ENCODE peak calls at places on chromosomes 1 and 21, in eight cellular contexts. G is stomach, U is uterus, O is aorta, C is pancreas, S is HL-60, D is IMR-90, I is cardiac muscle cell. Y is an unnamed sample.

GRCh38 chr1:118989006-118989736 is 1.0 kb upstream of the TBX15 start:
- DNase-seq in U (no peak), C (no peak), D (no peak), G (no peak), O (no peak), I (no peak), S (no peak), Y (no peak)

GRCh38 chr21:44749116-44749758 is 37.9 kb upstream of the TSPEAR start:
- DNase-seq in S (no peak), C (no peak), G (no peak), D (no peak), O (no peak), I (no peak), U (no peak), Y (no peak)

GRCh38 chr1:84505167-84506001 is 802 bp upstream of the SPATA1 start:
- DNase-seq in C (peak; percentile 78), S (peak; percentile 43), O (peak; percentile 78), G (no peak), D (peak; percentile 42), U (no peak), I (peak; percentile 14), Y (no peak)

GRCh38 chr1:224430511-224431113 is 4.0 kb downstream of the WDR26 start:
- DNase-seq in I (no peak), O (no peak), S (peak; percentile 72), U (no peak), C (no peak), D (peak; percentile 76), G (no peak), Y (no peak)

GRCh38 chr1:83950106-83950661 is 48.7 kb downstream of the TTLL7 start:
- DNase-seq in S (no peak), D (no peak), U (no peak), G (no peak), I (no peak), C (no peak), O (no peak), Y (no peak)

GRCh38 chr1:93631626-93632365 is 49.8 kb downstream of the BCAR3 start:
- DNase-seq in C (no peak), U (no peak), D (no peak), G (no peak), O (no peak), S (no peak), I (peak; percentile 42), Y (no peak)

GRCh38 chr1:109776206-109776835 is 12.6 kb upstream of the EPS8L3 start:
- DNase-seq in G (no peak), C (peak; percentile 33), S (no peak), I (no peak), D (no peak), O (no peak), U (peak; percentile 21), Y (no peak)

GRCh38 chr1:175072131-175072941 is 4.7 kb downstream of the TNN start:
- DNase-seq in C (no peak), S (peak; percentile 78), D (peak; percentile 74), U (peak; percentile 62), O (peak; percentile 61), I (peak; percentile 9), G (no peak), Y (peak; percentile 23)

GRCh38 chr1:92961896-92962752 is 862 bp upstream of the DIPK1A start:
- DNase-seq in U (peak; percentile 60), S (no peak), O (no peak), I (peak; percentile 34), G (peak; percentile 33), C (peak; percentile 69), D (peak; percentile 38), Y (no peak)

GRCh38 chr1:53047737-53048344 is 14.2 kb upstream of the PODN start:
- DNase-seq in O (no peak), C (no peak), D (peak; percentile 94), U (no peak), I (peak; percentile 41), S (no peak), G (no peak), Y (peak; percentile 52)

GRCh38 chr1:10693497-10694273 is 102.8 kb downstream of the CASZ1 start:
- DNase-seq in I (peak; percentile 71), S (peak; percentile 38), U (no peak), C (no peak), O (peak; percentile 66), G (no peak), D (no peak), Y (no peak)

GRCh38 chr1:17307329-17307728 is 668 bp upstream of the PADI4 start:
- DNase-seq in D (no peak), O (no peak), S (no peak), G (no peak), U (no peak), C (no peak), I (no peak), Y (no peak)

GRCh38 chr1:91844862-91845528 is 41.0 kb downstream of the TGFBR3 start:
- DNase-seq in D (peak; percentile 94), I (peak; percentile 36), U (peak; percentile 87), O (peak; percentile 52), G (peak; percentile 27), C (no peak), S (no peak), Y (peak; percentile 77)

GRCh38 chr1:154753426-154753825 is 116.7 kb downstream of the KCNN3 start:
- DNase-seq in S (no peak), G (peak; percentile 9), D (no peak), I (no peak), O (no peak), C (no peak), U (peak; percentile 11), Y (no peak)

GRCh38 chr1:154749078-154749760 is 120.9 kb downstream of the KCNN3 start:
- DNase-seq in D (peak; percentile 23), S (peak; percentile 63), O (no peak), U (peak; percentile 54), G (no peak), C (no peak), I (no peak), Y (no peak)

GRCh38 chr1:154752273-154753030 is 117.6 kb downstream of the KCNN3 start:
- DNase-seq in G (peak; percentile 13), O (no peak), U (peak; percentile 14), S (no peak), C (no peak), D (no peak), I (no peak), Y (no peak)

GRCh38 chr1:154751690-154752089 is 118.4 kb downstream of the KCNN3 start:
- DNase-seq in S (peak; percentile 78), G (peak; percentile 3), D (no peak), O (no peak), C (no peak), I (no peak), U (peak; percentile 87), Y (no peak)

DNA sequence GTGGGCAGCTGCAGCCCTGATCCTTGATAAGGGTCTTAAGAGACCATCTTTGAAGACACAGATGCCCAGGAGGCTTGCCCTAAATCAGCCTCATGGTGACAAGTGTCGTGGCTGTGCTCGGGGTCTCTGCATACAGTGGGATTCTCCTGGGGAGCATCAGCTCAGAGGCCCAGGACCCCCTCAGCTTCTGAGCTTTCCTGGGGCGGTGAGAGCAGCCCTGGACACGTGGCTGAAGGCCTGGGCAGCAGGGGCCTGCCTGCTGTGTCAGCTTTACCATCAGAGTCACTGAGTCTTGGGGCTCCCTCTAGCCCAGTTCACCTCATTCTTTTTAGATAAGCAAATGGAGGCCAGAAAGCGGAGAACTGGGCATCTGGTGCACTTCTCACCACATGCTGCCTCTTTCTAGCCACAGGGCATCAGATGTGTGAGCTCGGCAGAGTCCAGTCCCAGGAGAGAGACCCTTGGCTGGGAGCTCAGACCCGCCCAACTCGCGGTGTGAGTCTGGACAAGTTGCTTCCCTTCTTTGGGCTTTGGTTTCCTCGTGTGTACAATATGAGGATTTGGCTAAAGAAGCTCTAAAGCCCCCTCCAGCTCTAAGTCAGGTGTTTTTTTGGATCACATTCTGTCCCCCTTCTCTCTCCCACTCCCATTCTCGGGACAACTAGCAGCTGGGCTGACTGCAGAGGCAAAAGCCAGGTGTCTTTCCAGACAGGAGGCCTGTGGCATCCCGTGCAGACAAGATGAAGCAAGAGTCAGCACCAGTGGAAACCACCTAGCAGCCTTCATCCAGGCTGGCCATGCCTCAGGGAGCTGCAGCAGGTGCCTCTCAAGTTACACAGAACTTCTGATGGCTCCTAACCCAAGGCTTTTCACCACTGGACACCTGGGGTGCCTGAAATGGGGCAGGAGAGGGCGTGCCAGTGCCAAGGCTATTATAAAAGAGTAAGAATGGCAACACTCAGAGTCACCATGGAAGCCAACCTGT is 119.1 kb downstream of the KCNN3 start:
- DNase-seq in G (no peak), I (no peak), U (peak; percentile 26), C (no peak), S (no peak), D (no peak), O (no peak), Y (no peak)
- H3K27me3 ChIP-seq in G (peaks cover 63% of the 10 kb centered on the region), I (no peaks in the 10 kb centered on the region), U (no peaks in the 10 kb centered on the region), C (no peaks in the 10 kb centered on the region), S (no peaks in the 10 kb centered on the region), D (peaks cover 85% of the 10 kb centered on the region), O (no peaks in the 10 kb centered on the region), Y (peaks cover 62% of the 10 kb centered on the region)

DNA sequence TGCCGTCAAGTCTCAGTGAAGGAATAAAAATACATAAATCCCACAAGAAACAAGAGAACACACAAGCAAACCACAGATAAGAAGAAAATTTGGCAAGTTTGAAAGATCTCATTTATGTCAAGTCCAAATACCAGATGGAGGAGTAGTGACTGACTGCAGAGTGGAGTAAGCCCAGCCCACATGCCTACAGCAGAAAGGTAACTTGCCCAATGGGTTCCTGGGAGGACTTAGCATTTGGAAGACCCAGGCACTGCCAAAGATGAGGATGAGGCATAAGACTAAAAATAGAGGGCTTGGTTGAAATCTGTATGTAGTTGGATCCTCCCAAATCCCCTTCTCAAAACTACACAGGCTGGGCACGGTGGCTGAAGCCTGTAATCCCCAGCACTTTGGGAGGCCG is 70.8 kb downstream of the ZNF648 start:
- DNase-seq in O (no peak), U (no peak), G (no peak), C (no peak), S (no peak), I (no peak), D (no peak), Y (no peak)
- H3K27me3 ChIP-seq in O (no peaks in the 10 kb centered on the region), U (no peaks in the 10 kb centered on the region), G (no peaks in the 10 kb centered on the region), C (no peaks in the 10 kb centered on the region), S (no peaks in the 10 kb centered on the region), I (no peaks in the 10 kb centered on the region), D (no peaks in the 10 kb centered on the region), Y (no peaks in the 10 kb centered on the region)

GRCh38 chr1:153390938-153391710 is at the start of gene S100A8:
- DNase-seq in O (peak; percentile 69), U (no peak), C (no peak), D (no peak), G (peak; percentile 48), I (peak; percentile 38), S (peak; percentile 98), Y (no peak)
- H3K27me3 ChIP-seq in O (no peaks in the 10 kb centered on the region), U (no peaks in the 10 kb centered on the region), C (no peaks in the 10 kb centered on the region), D (peaks cover 3% of the 10 kb centered on the region), G (peaks cover 52% of the 10 kb centered on the region), I (peaks cover 3% of the 10 kb centered on the region), S (no peaks in the 10 kb centered on the region), Y (peaks cover 8% of the 10 kb centered on the region)

GRCh38 chr1:68470388-68470970 is 20.7 kb upstream of the RPE65 start:
- DNase-seq in D (peak; percentile 41), S (no peak), C (no peak), G (no peak), I (peak; percentile 24), O (no peak), U (no peak), Y (no peak)

GRCh38 chr1:68478662-68479061 is 18.2 kb downstream of the DEPDC1 start:
- DNase-seq in I (no peak), D (no peak), S (no peak), G (no peak), C (no peak), O (no peak), U (no peak), Y (no peak)

DNA sequence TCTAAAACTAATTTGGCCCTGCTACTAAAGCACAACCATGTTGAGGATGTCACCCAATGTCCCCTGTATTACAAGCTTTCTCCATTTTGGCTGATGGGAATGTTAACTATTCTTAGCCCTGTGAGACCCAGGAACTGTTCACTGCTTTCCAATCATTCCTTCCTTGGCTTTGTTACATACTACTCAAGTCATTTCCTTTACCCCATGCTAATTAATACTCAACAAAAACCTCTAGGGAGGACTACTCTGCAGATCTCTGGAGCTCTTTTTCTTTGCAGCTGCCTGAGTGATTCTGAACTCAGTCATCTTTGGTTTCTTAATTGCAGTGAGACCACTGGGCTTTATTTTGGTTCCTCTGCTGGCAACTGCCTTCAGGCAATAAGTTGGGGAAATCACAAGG is 23.3 kb upstream of the RPE65 start:
- DNase-seq in G (no peak), D (no peak), S (no peak), I (no peak), U (no peak), C (no peak), O (no peak), Y (no peak)
- H3K27me3 ChIP-seq in G (no peaks in the 10 kb centered on the region), D (no peaks in the 10 kb centered on the region), S (no peaks in the 10 kb centered on the region), I (no peaks in the 10 kb centered on the region), U (no peaks in the 10 kb centered on the region), C (no peaks in the 10 kb centered on the region), O (no peaks in the 10 kb centered on the region), Y (no peaks in the 10 kb centered on the region)